ENCODE peak calls at places on chromosome 5, in eight cellular contexts. X is glomerular endothelial cell; A is activated T-cell treated with anti-CD3 and anti-CD28 coated beads, Interleukin-2, amount 50 U/mL, for 4 hours; Z is NCI-H524; B is colonic mucosa; K is HT-29; I is AG09319; Q is mucosa of gallbladder. M is an unnamed sample.

GRCh38 chr5:134837530-134838181 is 8.1 kb upstream of the C5orf24 start:
- DNase-seq in X (no peak), A (no peak), Z (no peak), B (peak), K (no peak), I (no peak), Q (no peak), M (no peak)

GRCh38 chr5:135492319-135492626 is 40.1 kb upstream of the TIFAB start:
- DNase-seq in X (no peak), A (no peak), Z (no peak), B (no peak), K (no peak), I (no peak), Q (no peak), M (no peak)

GRCh38 chr5:177317959-177318377 is 6.3 kb upstream of the MXD3 start:
- DNase-seq in X (peak), A (peak), Z (peak), B (peak), K (peak), I (peak), Q (peak), M (no peak)

GRCh38 chr5:168592014-168592368 is 12.8 kb upstream of the PANK3 start:
- DNase-seq in X (no peak), A (no peak), Z (no peak), B (no peak), K (peak), I (peak), Q (no peak), M (no peak)

GRCh38 chr5:80516826-80517225 is 28.9 kb downstream of the FAM151B start:
- DNase-seq in X (peak), A (no peak), Z (no peak), B (no peak), K (peak), I (peak), Q (no peak), M (peak)

GRCh38 chr5:98105651-98106050 is 667.8 kb upstream of the RGMB start:
- DNase-seq in X (no peak), A (no peak), Z (no peak), B (no peak), K (no peak), I (no peak), Q (no peak), M (no peak)

GRCh38 chr5:135458921-135459331 is 6.8 kb upstream of the TIFAB start:
- DNase-seq in X (no peak), A (no peak), Z (no peak), B (peak), K (peak), I (no peak), Q (peak), M (no peak)

GRCh38 chr5:173530547-173530946 is 85.9 kb downstream of the BOD1 start:
- DNase-seq in X (no peak), A (no peak), Z (peak), B (no peak), K (peak), I (no peak), Q (no peak), M (no peak)

GRCh38 chr5:157342822-157343402 is 77.0 kb downstream of the CYFIP2 start:
- DNase-seq in X (no peak), A (no peak), Z (no peak), B (peak), K (peak), I (no peak), Q (peak), M (no peak)

M was measured in pulmonary artery endothelial cell.